ENCODE peak calls at places on chromosomes 5 and 9, in ten cellular contexts. T is lower leg skin, U is A673, N is AG09309, W is H7, Y is tibial nerve, V is fibroblast of mammary gland, M is lower lobe of right lung, G is psoas muscle, X is body of pancreas. H is an unnamed sample.

GRCh38 chr5:14062178-14062577 is 81.0 kb upstream of the TRIO start:
- DNase-seq in M (no peak), T (no peak), N (no peak), X (no peak), Y (no peak), G (no peak), U (no peak), W (no peak), V (peak), H (no peak)

GRCh38 chr5:158754018-158754514 is 345.6 kb downstream of the EBF1 start:
- DNase-seq in T (no peak), G (no peak), Y (no peak), V (peak), X (no peak), W (no peak), N (peak), U (no peak), M (no peak), H (no peak)

GRCh38 chr5:17094830-17095229 is 122.6 kb upstream of the BASP1 start:
- DNase-seq in Y (no peak), G (no peak), V (peak), M (no peak), X (no peak), U (peak), T (no peak), N (no peak), W (no peak), H (no peak)

GRCh38 chr5:158816306-158816705 is 283.4 kb downstream of the EBF1 start:
- DNase-seq in M (no peak), U (no peak), T (no peak), N (no peak), V (no peak), G (no peak), W (no peak), X (no peak), Y (no peak), H (no peak)

GRCh38 chr9:82513976-82514735 is 525.6 kb downstream of the SPATA31D1 start:
- DNase-seq in N (no peak), W (no peak), U (no peak), X (no peak), Y (no peak), T (no peak), V (no peak), M (no peak), G (no peak), H (no peak)

GRCh38 chr5:80255752-80256479 is at the start of gene SERINC5:
- DNase-seq in Y (peak), W (peak), M (peak), V (peak), T (peak), N (no peak), G (peak), U (peak), X (peak), H (peak)

GRCh38 chr9:16125637-16126036 is 572.8 kb downstream of the CCDC171 start:
- DNase-seq in W (no peak), M (no peak), G (no peak), Y (no peak), N (peak), T (no peak), V (peak), U (no peak), X (no peak), H (no peak)

GRCh38 chr9:74804018-74804385 is 83.7 kb downstream of the TRPM6 start:
- DNase-seq in U (no peak), X (no peak), Y (no peak), G (no peak), M (no peak), V (no peak), N (no peak), T (no peak), W (no peak), H (peak)

GRCh38 chr5:16881253-16881652 is 54.8 kb downstream of the MYO10 start:
- DNase-seq in N (no peak), U (no peak), M (no peak), W (no peak), V (no peak), X (peak), Y (no peak), T (no peak), G (no peak), H (peak)

GRCh38 chr5:151692312-151692711 is 5.6 kb upstream of the SPARC start:
- DNase-seq in X (no peak), G (no peak), T (no peak), U (no peak), V (no peak), Y (no peak), N (no peak), M (no peak), W (no peak), H (no peak)

GRCh38 chr9:135340143-135340655 is 139.4 kb upstream of the PPP1R26 start:
- DNase-seq in N (no peak), Y (no peak), X (no peak), G (no peak), U (peak), M (no peak), W (peak), T (no peak), V (no peak), H (no peak)

GRCh38 chr9:113355197-113355596 is 5.9 kb downstream of the BSPRY start:
- DNase-seq in G (no peak), W (no peak), N (no peak), T (no peak), V (peak), Y (no peak), M (no peak), X (no peak), U (peak), H (no peak)

GRCh38 chr5:107544476-107544875 is 126.3 kb downstream of the EFNA5 start:
- DNase-seq in V (no peak), U (no peak), N (no peak), W (no peak), X (no peak), Y (no peak), M (no peak), G (no peak), T (no peak), H (no peak)

GRCh38 chr5:140821375-140822280 is at the start of gene PCDHA5:
- DNase-seq in N (no peak), X (no peak), T (no peak), Y (no peak), W (no peak), V (peak), M (no peak), G (no peak), U (peak), H (peak)

GRCh38 chr9:105415344-105415980 is 32.4 kb upstream of the FSD1L start:
- DNase-seq in N (no peak), T (peak), U (peak), X (peak), Y (peak), G (no peak), W (peak), V (peak), M (no peak), H (peak)

GRCh38 chr5:143644751-143645150 is 167.2 kb upstream of the HMHB1 start:
- DNase-seq in Y (no peak), G (no peak), W (no peak), N (no peak), X (no peak), U (no peak), T (no peak), M (no peak), V (no peak), H (no peak)

GRCh38 chr9:128027166-128027539 is 40.0 kb downstream of the NAIF1 start:
- DNase-seq in W (no peak), X (no peak), T (no peak), M (no peak), V (no peak), N (no peak), U (no peak), Y (no peak), G (no peak), H (peak)

GRCh38 chr5:15693036-15693728 is 193.2 kb downstream of the FBXL7 start:
- DNase-seq in N (no peak), X (no peak), W (no peak), Y (no peak), T (no peak), V (no peak), M (no peak), U (no peak), G (no peak), H (no peak)

GRCh38 chr9:91896513-91897121 is 53.4 kb downstream of the ROR2 start:
- DNase-seq in G (no peak), M (no peak), Y (no peak), V (peak), T (no peak), U (peak), N (peak), X (peak), W (no peak), H (no peak)

GRCh38 chr9:126642839-126643238 is 29.1 kb downstream of the LMX1B start:
- DNase-seq in V (no peak), W (no peak), G (no peak), N (no peak), U (no peak), Y (no peak), T (no peak), M (no peak), X (no peak), H (no peak)

GRCh38 chr5:157510682-157511081 is 50.7 kb downstream of the NIPAL4 start:
- DNase-seq in U (no peak), Y (no peak), X (no peak), W (no peak), N (no peak), V (no peak), M (no peak), T (no peak), G (no peak), H (no peak)

GRCh38 chr5:109180668-109181067 is 229.1 kb downstream of the PJA2 start:
- DNase-seq in M (no peak), N (no peak), W (no peak), G (no peak), Y (no peak), V (no peak), T (no peak), X (no peak), U (peak), H (no peak)

GRCh38 chr9:132163457-132163875 is 1.6 kb downstream of the NTNG2 start:
- DNase-seq in M (no peak), N (no peak), Y (no peak), G (no peak), T (no peak), X (no peak), V (peak), W (no peak), U (no peak), H (peak)

GRCh38 chr5:141547488-141547887 is 58.6 kb downstream of the PCDHGC5 start:
- DNase-seq in X (no peak), U (no peak), M (no peak), N (no peak), T (no peak), W (no peak), G (no peak), V (peak), Y (no peak), H (no peak)

GRCh38 chr9:137138701-137139467 is at the start of gene GRIN1:
- DNase-seq in U (peak), X (peak), G (no peak), W (peak), M (no peak), V (no peak), N (no peak), T (no peak), Y (no peak), H (no peak)

GRCh38 chr9:135501261-135502167 is 1.0 kb downstream of the MRPS2 start:
- DNase-seq in W (peak), G (no peak), U (no peak), Y (no peak), T (peak), V (peak), X (no peak), M (peak), N (no peak), H (peak)

GRCh38 chr5:178839319-178839704 is 20.4 kb upstream of the ZNF354B start:
- DNase-seq in U (no peak), Y (no peak), T (peak), V (peak), M (peak), N (no peak), W (peak), G (peak), X (peak), H (peak)

GRCh38 chr5:56670916-56671315 is 144.4 kb upstream of the MAP3K1 start:
- DNase-seq in N (no peak), T (no peak), M (no peak), X (no peak), Y (no peak), G (no peak), W (no peak), U (no peak), V (peak), H (peak)

GRCh38 chr9:78371981-78372380 is 75.1 kb downstream of the PSAT1 start:
- DNase-seq in W (no peak), Y (no peak), M (no peak), X (no peak), U (no peak), N (no peak), G (no peak), T (no peak), V (no peak), H (no peak)
- H3K4me3 ChIP-seq in W (no peak), Y (no peak), M (no peak), X (no peak), U (no peak), N (no peak), G (no peak), T (no peak), V (no peak), H (no peak)

DNA sequence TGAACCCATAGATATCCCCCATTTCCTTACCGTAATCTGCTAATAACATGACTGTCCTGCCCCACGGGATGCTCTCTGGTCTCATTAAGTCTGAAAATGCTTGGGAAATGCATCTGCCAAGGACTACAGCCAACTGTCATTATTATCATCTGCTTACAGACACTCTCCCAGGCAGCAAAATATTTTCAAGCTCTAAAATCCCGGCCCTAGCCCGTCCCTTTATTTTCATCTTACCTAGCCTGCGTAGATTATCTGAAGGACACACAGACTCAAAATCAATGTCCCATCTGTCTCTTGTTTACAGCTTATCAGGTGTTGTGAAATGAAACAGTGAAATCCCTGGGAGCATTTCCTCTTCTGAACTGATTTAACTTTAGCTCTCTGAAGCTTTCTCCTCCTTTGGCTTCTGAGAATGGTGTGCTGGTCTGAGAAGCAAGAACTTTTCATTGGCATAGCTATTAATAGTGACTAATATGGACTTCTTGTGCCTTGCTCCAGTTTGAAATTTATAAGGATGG is 126.9 kb upstream of the OSMR start:
- DNase-seq in N (no peak), Y (no peak), U (peak), V (peak), X (no peak), W (no peak), G (no peak), T (no peak), M (no peak), H (no peak)
- H3K4me3 ChIP-seq in N (no peak), Y (no peak), U (peak), V (no peak), X (no peak), W (no peak), G (no peak), T (no peak), M (no peak), H (no peak)

DNA sequence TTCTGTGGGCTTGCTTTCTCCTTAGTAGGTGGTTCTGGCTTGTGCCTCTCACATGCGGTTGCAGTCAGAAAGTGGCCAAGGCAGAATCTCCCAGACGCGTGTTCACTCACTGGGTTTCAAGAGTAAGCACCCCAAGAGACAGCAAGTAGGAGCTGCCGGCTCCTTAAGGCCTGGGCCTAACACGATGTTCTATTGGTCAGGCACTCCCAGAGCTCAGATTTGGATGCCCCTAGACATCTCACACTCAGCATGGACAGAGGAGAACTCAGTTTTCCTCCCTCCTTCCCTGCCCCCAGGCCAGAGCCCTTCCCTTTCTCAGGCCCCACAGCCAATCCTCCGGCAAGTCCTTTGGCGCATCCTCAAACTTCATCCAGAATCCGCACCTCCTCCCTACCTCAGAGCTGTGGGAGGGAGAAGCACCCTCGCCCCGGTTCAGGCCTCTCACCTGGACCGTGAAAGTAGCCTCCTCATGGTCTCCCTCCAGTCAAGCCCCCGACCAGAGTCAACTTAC is 6.5 kb upstream of the CARD19 start:
- DNase-seq in W (peak), U (no peak), N (no peak), M (peak), V (no peak), Y (no peak), T (no peak), G (no peak), X (no peak), H (no peak)
- H3K4me3 ChIP-seq in W (no peak), U (no peak), N (no peak), M (no peak), V (no peak), Y (no peak), T (no peak), G (no peak), X (no peak), H (no peak)

GRCh38 chr5:50749873-50750272 is 83.4 kb downstream of the PARP8 start:
- DNase-seq in T (no peak), Y (no peak), G (no peak), N (no peak), V (no peak), M (no peak), W (no peak), X (no peak), U (no peak), H (no peak)

GRCh38 chr5:50745221-50745620 is 78.8 kb downstream of the PARP8 start:
- DNase-seq in W (no peak), V (no peak), U (no peak), X (no peak), M (no peak), Y (no peak), N (no peak), T (no peak), G (no peak), H (no peak)

GRCh38 chr5:50749181-50749580 is 82.7 kb downstream of the PARP8 start:
- DNase-seq in T (no peak), Y (no peak), M (no peak), N (no peak), X (no peak), V (no peak), U (no peak), G (no peak), W (no peak), H (no peak)

GRCh38 chr5:50740832-50741231 is 74.4 kb downstream of the PARP8 start:
- DNase-seq in M (no peak), X (no peak), U (no peak), W (no peak), G (no peak), T (no peak), Y (no peak), N (no peak), V (no peak), H (no peak)

GRCh38 chr5:50744761-50745160 is 78.3 kb downstream of the PARP8 start:
- DNase-seq in V (peak), T (no peak), N (peak), M (no peak), Y (no peak), X (no peak), G (no peak), U (peak), W (no peak), H (peak)
- H3K4me3 ChIP-seq in V (no peak), T (no peak), N (peak), M (peak), Y (peak), X (no peak), G (peak), U (peak), W (no peak), H (peak)

GRCh38 chr9:121545148-121545874 is 45.7 kb upstream of the GGTA1 start:
- DNase-seq in N (no peak), V (no peak), X (no peak), Y (no peak), T (no peak), M (no peak), U (no peak), W (no peak), G (no peak), H (no peak)

GRCh38 chr9:121541945-121542344 is 42.3 kb upstream of the GGTA1 start:
- DNase-seq in N (no peak), T (no peak), X (no peak), G (no peak), Y (no peak), M (no peak), V (no peak), U (no peak), W (no peak), H (no peak)

GRCh38 chr9:121550041-121550440 is 50.4 kb upstream of the GGTA1 start:
- DNase-seq in Y (no peak), X (no peak), T (no peak), G (no peak), U (no peak), V (no peak), N (no peak), M (no peak), W (no peak), H (no peak)

GRCh38 chr9:121541256-121541655 is 41.6 kb upstream of the GGTA1 start:
- DNase-seq in V (no peak), G (no peak), U (no peak), N (no peak), M (no peak), T (no peak), X (no peak), W (no peak), Y (no peak), H (no peak)

DNA sequence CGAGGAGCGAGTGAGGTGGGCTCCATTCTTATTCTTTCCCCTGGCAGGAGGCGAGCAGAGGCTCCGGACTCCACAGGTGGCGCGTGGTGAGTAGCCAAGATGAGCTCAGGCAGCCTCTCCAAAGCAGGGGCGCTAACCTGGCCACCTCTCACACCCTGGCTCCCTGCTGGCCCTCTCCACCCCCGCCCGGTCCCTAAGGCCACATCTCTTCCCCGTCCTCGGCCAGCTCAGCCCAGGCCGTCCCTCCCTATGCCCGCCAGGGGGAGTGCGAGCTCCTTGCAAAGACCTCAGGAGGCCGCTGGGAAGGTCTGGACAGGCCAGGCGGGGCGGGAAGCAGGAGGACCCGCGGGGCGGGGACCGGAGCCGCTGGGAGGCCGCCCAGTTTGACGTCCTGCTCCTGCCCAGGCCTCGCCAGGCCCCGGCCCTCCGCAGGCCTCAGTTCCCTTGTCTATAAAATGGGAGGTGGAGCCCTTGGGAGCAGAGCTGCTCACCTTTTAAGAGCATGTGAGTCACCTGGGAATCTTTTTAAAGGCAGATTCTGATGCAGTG is 46.3 kb upstream of the GGTA1 start:
- DNase-seq in Y (peak), T (peak), N (peak), X (peak), M (peak), G (peak), W (peak), U (peak), V (peak), H (peak)
- H3K4me3 ChIP-seq in Y (peak), T (no peak), N (peak), X (no peak), M (peak), G (peak), W (peak), U (no peak), V (no peak), H (no peak)

GRCh38 chr5:181168595-181169118 is 21.3 kb downstream of the OR2V2 start:
- DNase-seq in Y (no peak), N (no peak), W (no peak), V (no peak), U (no peak), M (no peak), G (no peak), T (no peak), X (no peak), H (no peak)
- H3K4me3 ChIP-seq in Y (no peak), N (no peak), W (peak), V (no peak), U (no peak), M (no peak), G (no peak), T (no peak), X (no peak), H (no peak)

GRCh38 chr9:87420884-87421283 is 76.8 kb upstream of the DAPK1 start:
- DNase-seq in W (no peak), M (no peak), X (no peak), N (no peak), G (no peak), Y (no peak), V (no peak), U (no peak), T (no peak), H (no peak)

GRCh38 chr9:87425202-87425601 is 72.5 kb upstream of the DAPK1 start:
- DNase-seq in W (no peak), M (no peak), N (no peak), Y (no peak), X (no peak), U (no peak), G (no peak), T (no peak), V (no peak), H (no peak)

GRCh38 chr9:87422999-87423398 is 74.7 kb upstream of the DAPK1 start:
- DNase-seq in T (no peak), M (no peak), Y (no peak), X (no peak), U (no peak), G (no peak), N (no peak), W (no peak), V (no peak), H (no peak)

GRCh38 chr9:87421734-87422133 is 75.9 kb upstream of the DAPK1 start:
- DNase-seq in G (no peak), W (no peak), N (no peak), X (no peak), T (no peak), Y (no peak), V (no peak), M (no peak), U (no peak), H (no peak)
- H3K4me3 ChIP-seq in G (no peak), W (no peak), N (no peak), X (no peak), T (no peak), Y (no peak), V (no peak), M (no peak), U (no peak), H (no peak)